ENCODE peak calls at places on chromosomes 1 and 21, in six cellular contexts. Z is heart left ventricle, C is right lobe of liver, N is tibial nerve, O is IMR-90, K is transverse colon. P is an unnamed sample.

GRCh38 chr1:33326690-33327300 is 5.9 kb upstream of the A3GALT2 start:
- DNase-seq in Z (no peak), C (no peak), N (no peak), O (no peak), K (no peak), P (no peak)

GRCh38 chr1:2544093-2544874 is 11.9 kb upstream of the TNFRSF14 start:
- DNase-seq in Z (no peak), C (no peak), N (no peak), O (no peak), K (no peak), P (no peak)

GRCh38 chr1:115557715-115558114 is 84.1 kb upstream of the VANGL1 start:
- DNase-seq in Z (no peak), C (no peak), N (no peak), O (no peak), K (no peak), P (no peak)

GRCh38 chr1:168520052-168520751 is 23.6 kb downstream of the XCL2 start:
- DNase-seq in Z (no peak), C (no peak), N (no peak), O (no peak), K (no peak), P (no peak)

GRCh38 chr1:246142320-246142893 is 364.7 kb downstream of the SMYD3 start:
- DNase-seq in Z (no peak), C (no peak), N (no peak), O (peak), K (no peak), P (no peak)

GRCh38 chr1:233094269-233094668 is 143.9 kb downstream of the NTPCR start:
- DNase-seq in Z (no peak), C (no peak), N (no peak), O (no peak), K (no peak), P (no peak)

GRCh38 chr1:108117908-108118902 is 81.9 kb downstream of the SLC25A24 start:
- DNase-seq in Z (no peak), C (no peak), N (no peak), O (peak), K (no peak), P (peak)

GRCh38 chr1:184298321-184299052 is 88.3 kb upstream of the C1orf21 start:
- DNase-seq in Z (no peak), C (no peak), N (no peak), O (no peak), K (no peak), P (no peak)

GRCh38 chr1:6301526-6301925 is 40.6 kb upstream of the GPR153 start:
- DNase-seq in Z (no peak), C (no peak), N (no peak), O (peak), K (no peak), P (no peak)

GRCh38 chr1:7989762-7990428 is 28.4 kb downstream of the PARK7 start:
- DNase-seq in Z (no peak), C (no peak), N (no peak), O (no peak), K (no peak), P (no peak)

GRCh38 chr21:41589620-41590175 is 81.7 kb upstream of the TMPRSS2 start:
- DNase-seq in Z (no peak), C (no peak), N (no peak), O (no peak), K (no peak), P (no peak)

GRCh38 chr1:165815725-165816124 is 11.7 kb upstream of the UCK2 start:
- DNase-seq in Z (peak), C (no peak), N (no peak), O (peak), K (no peak), P (no peak)

GRCh38 chr1:33768821-33769220 is 95.1 kb upstream of the HMGB4 start:
- DNase-seq in Z (no peak), C (no peak), N (no peak), O (no peak), K (no peak), P (no peak)

GRCh38 chr21:33071878-33072306 is 2.0 kb downstream of the OLIG1 start:
- DNase-seq in Z (no peak), C (no peak), N (no peak), O (peak), K (no peak), P (no peak)

GRCh38 chr1:107810552-107810951 is 154.4 kb downstream of the VAV3 start:
- DNase-seq in Z (no peak), C (no peak), N (no peak), O (no peak), K (no peak), P (no peak)

GRCh38 chr21:16205527-16205926 is 475.7 kb downstream of the USP25 start:
- DNase-seq in Z (no peak), C (no peak), N (no peak), O (no peak), K (no peak), P (no peak)

GRCh38 chr1:235866207-235866912 is at the start of gene LYST:
- DNase-seq in Z (peak), C (peak), N (peak), O (peak), K (peak), P (no peak)

GRCh38 chr1:17719874-17720273 is 35.3 kb upstream of the ACTL8 start:
- DNase-seq in Z (no peak), C (no peak), N (no peak), O (peak), K (no peak), P (no peak)

GRCh38 chr1:169128565-169128964 is 22.1 kb downstream of the ATP1B1 start:
- DNase-seq in Z (no peak), C (no peak), N (no peak), O (no peak), K (no peak), P (no peak)

GRCh38 chr1:231828182-231828920 is 201.8 kb downstream of the DISC1 start:
- DNase-seq in Z (no peak), C (no peak), N (no peak), O (peak), K (no peak), P (no peak)

GRCh38 chr1:182141040-182141439 is 79.5 kb upstream of the ZNF648 start:
- DNase-seq in Z (no peak), C (no peak), N (no peak), O (no peak), K (no peak), P (no peak)

GRCh38 chr1:210707300-210707699 is 378.6 kb downstream of the HHAT start:
- DNase-seq in Z (no peak), C (no peak), N (no peak), O (no peak), K (peak), P (no peak)

GRCh38 chr1:198584163-198584562 is 43.7 kb upstream of the ATP6V1G3 start:
- DNase-seq in Z (no peak), C (no peak), N (no peak), O (no peak), K (no peak), P (no peak)

GRCh38 chr1:88681223-88681622 is 2.9 kb upstream of the PKN2 start:
- DNase-seq in Z (no peak), C (no peak), N (no peak), O (no peak), K (no peak), P (no peak)

GRCh38 chr1:23178931-23179330 is 10.3 kb upstream of the LUZP1 start:
- DNase-seq in Z (no peak), C (no peak), N (no peak), O (peak), K (no peak), P (no peak)

GRCh38 chr1:6904476-6905170 is 119.4 kb downstream of the CAMTA1 start:
- DNase-seq in Z (no peak), C (no peak), N (no peak), O (no peak), K (no peak), P (no peak)

GRCh38 chr1:1021860-1022259 is 1.9 kb downstream of the AGRN start:
- DNase-seq in Z (no peak), C (no peak), N (no peak), O (peak), K (no peak), P (no peak)

GRCh38 chr1:224205438-224205840 is 22.4 kb downstream of the DEGS1 start:
- DNase-seq in Z (no peak), C (no peak), N (no peak), O (peak), K (no peak), P (no peak)

GRCh38 chr1:235854347-235854746 is 12.4 kb downstream of the LYST start:
- DNase-seq in Z (no peak), C (no peak), N (no peak), O (no peak), K (no peak), P (no peak)

GRCh38 chr1:152954436-152954835 is 7.4 kb downstream of the SPRR5 start:
- DNase-seq in Z (no peak), C (no peak), N (no peak), O (no peak), K (no peak), P (no peak)

GRCh38 chr1:19597463-19598309 is 46.4 kb upstream of the NBL1 start:
- DNase-seq in Z (no peak), C (no peak), N (peak), O (peak), K (no peak), P (peak)

GRCh38 chr1:118783095-118783758 is 204.9 kb downstream of the TBX15 start:
- DNase-seq in Z (no peak), C (no peak), N (no peak), O (no peak), K (no peak), P (no peak)

GRCh38 chr1:119702384-119702783 is 9.3 kb upstream of the PHGDH start:
- DNase-seq in Z (no peak), C (no peak), N (no peak), O (peak), K (no peak), P (no peak)

GRCh38 chr1:17914142-17914541 is 159.0 kb downstream of the ACTL8 start:
- DNase-seq in Z (no peak), C (no peak), N (no peak), O (no peak), K (no peak), P (no peak)

GRCh38 chr1:16226495-16227179 is 10.3 kb downstream of the CPLANE2 start:
- DNase-seq in Z (peak), C (peak), N (no peak), O (no peak), K (peak), P (no peak)
- TF ChIP-seq POLR2A in Z (no peak), C (peak), N (no peak), O (no peak), K (no peak), P (no peak)

GRCh38 chr1:58657082-58657481 is 42.8 kb downstream of the MYSM1 start:
- DNase-seq in Z (no peak), C (no peak), N (no peak), O (no peak), K (no peak), P (no peak)
- H3K27ac ChIP-seq in Z (no peak), C (no peak), N (no peak), O (no peak), K (no peak), P (no peak)

DNA sequence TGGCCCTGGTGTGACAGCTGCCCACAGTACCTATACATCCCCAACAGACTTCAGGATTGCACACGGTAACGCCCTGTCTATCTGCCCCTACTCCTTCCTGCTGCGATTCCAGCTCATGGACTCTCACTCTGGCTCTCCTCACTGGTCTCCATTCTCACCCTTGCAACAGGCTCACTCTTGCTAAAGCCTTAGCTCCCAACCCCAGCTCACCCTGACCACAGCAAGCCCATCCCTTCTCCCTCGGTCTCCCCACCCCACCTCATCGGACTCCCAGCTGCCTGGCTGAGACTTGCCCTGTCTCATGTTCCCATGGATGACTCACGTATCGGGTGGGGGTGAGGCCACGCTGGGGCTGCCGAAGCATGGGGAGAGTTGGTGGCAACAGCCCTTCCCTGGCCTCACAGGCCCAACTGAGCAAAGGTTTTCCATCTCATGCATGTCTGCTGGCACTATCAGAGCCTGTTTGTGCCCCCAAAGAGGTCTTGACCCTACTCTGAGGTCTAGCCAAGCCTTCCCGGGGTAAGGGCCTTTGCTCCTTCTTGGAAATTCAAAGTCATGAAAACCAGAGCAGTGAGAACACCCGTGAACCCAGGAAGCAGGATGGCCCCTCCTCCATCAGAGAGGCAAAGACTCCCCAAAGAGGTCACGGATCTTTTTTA is 7.1 kb downstream of the PHLDA3 start:
- DNase-seq in Z (peak), C (no peak), N (peak), O (peak), K (peak), P (no peak)
- TF ChIP-seq POLR2A in Z (no peak), C (no peak), N (no peak), O (no peak), K (no peak), P (no peak)

DNA sequence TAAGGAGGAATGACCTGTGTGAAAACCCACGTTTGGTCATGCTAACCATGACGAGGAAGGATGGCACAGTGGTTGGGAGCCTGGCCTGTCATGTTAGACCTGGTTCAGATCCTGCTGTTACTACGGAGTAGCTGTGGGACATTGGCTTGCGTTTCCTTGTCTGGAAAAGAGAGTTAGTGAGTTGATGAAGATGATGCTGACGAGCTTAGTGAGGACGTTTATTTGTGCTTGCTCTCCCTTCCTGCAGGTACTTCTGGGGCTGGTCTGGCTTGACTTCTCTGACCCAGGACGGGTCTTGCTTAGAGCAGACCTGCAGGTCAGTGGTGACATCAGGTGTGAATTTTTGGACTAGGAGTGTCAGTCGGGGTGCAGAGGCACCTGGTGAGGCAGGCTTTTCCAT is 14.7 kb downstream of the GALNT2 start:
- DNase-seq in Z (no peak), C (no peak), N (no peak), O (no peak), K (no peak), P (no peak)
- H3K27ac ChIP-seq in Z (no peak), C (no peak), N (no peak), O (no peak), K (no peak), P (no peak)

GRCh38 chr1:150156868-150157603 is 7.3 kb downstream of the PLEKHO1 start:
- DNase-seq in Z (no peak), C (no peak), N (no peak), O (peak), K (no peak), P (no peak)
- TF ChIP-seq POLR2A in Z (no peak), C (no peak), N (no peak), O (no peak), K (no peak), P (no peak)

GRCh38 chr21:14206222-14206621 is 4.5 kb downstream of the LIPI start:
- DNase-seq in Z (no peak), C (no peak), N (no peak), O (no peak), K (no peak), P (no peak)
- H3K27ac ChIP-seq in Z (no peak), C (no peak), N (no peak), O (no peak), K (no peak), P (no peak)

GRCh38 chr1:187454010-187454409 is 625.3 kb downstream of the PLA2G4A start:
- DNase-seq in Z (no peak), C (no peak), N (no peak), O (no peak), K (no peak), P (no peak)
- TF ChIP-seq POLR2A in Z (no peak), C (no peak), N (no peak), O (no peak), K (no peak), P (no peak)

DNA sequence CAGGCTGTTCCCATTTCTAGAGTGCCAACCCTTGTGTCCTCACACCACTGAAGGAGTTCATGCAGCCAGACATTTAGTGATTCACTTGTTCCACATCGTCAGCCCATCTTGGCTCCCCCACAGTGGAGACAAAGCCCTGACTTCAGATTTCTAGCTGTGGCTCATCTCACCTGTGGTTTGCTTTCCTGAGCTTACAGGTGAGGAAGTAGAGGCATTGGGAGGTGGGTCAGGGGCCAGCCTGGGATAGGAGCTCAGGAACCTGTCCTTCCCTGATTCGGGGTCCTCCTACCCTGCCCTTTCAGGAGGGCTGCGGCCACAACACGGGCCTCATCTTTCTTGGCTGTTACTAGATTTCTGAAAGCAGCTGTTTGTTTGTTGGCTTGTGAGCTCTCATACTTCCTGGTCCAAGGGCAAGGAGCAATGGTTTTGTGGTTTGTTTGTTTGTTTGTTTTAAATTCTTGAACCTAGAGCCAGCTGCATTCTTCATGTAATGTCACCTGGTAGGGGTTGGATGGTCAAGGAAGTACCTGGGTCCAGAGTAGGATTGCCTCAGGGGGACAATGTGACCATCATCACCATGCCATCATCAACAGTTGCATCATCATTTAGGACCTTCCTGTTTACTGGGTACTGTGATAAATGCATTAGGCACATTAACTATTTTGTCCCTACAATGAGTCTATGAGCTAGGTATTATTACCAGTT is 14.5 kb upstream of the MYOG start:
- DNase-seq in Z (no peak), C (no peak), N (no peak), O (no peak), K (no peak), P (peak)
- H3K27ac ChIP-seq in Z (no peak), C (no peak), N (no peak), O (no peak), K (no peak), P (no peak)

DNA sequence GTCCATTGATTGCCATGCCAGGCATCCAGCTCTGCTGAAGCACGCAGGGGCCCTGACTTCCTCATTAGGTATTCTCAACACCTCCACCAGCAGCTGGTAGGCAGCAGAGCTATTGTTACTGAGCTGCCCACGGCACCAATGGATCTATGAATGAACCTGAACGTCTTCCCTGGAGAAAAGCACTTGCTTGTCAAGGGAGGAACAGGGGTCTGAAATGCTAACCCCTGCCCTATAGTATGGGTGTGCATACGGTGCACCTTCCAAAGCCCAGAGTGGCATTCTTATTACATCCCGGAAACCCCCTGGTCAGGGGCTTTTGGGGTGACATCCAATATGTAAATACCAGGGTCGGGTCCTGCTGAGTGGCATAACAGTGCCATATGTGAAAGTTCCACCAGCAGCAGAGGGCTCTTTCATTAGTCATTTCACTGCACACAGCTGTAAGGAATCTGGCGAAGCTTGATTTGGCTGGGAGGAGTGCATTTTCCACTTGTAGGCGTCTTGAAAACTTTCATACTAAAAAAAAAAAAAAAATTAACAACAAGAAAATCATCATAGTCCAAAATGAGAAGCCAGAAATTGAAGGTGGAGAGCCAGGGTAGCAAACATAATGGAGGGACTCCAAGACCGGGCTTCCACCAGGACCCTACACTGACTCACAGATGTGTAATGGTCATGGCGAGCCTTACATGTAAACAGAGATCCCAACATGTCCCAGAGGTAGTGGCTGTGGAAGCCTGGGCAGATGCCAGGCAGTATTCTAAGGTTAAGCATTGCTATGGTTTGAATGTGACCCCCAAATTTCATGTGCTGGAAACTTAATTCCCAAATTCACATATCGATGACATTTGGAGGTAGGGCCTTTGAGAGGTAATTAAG is 58.8 kb upstream of the PRDX6 start:
- DNase-seq in Z (no peak), C (no peak), N (no peak), O (peak), K (no peak), P (no peak)
- TF ChIP-seq POLR2A in Z (no peak), C (no peak), N (no peak), O (no peak), K (no peak), P (no peak)

GRCh38 chr1:79079770-79080169 is 73.2 kb upstream of the ADGRL4 start:
- DNase-seq in Z (peak), C (no peak), N (no peak), O (peak), K (no peak), P (no peak)
- H3K27ac ChIP-seq in Z (peak), C (no peak), N (no peak), O (peak), K (no peak), P (no peak)